ENCODE peak calls at places on chromosomes 16 and 17, in nine cellular contexts. One of them, this sample, is unnamed.

GRCh38 chr17:73586153-73586906 is 57.9 kb downstream of the SDK2 start:
- DNase-seq in esophagus squamous epithelium: no peak
- DNase-seq in B cell: no peak
- DNase-seq in astrocyte: no peak
- DNase-seq in IMR-90: no peak
- DNase-seq in tibial artery: no peak
- DNase-seq in AG04450: no peak
- DNase-seq in ovary: no peak
- DNase-seq in WERI-Rb-1: no peak
- DNase-seq in this sample: no peak

GRCh38 chr16:610513-611381 is 20.0 kb upstream of the WFIKKN1 start:
- DNase-seq in esophagus squamous epithelium: no peak
- DNase-seq in B cell: peak
- DNase-seq in astrocyte: no peak
- DNase-seq in IMR-90: no peak
- DNase-seq in tibial artery: no peak
- DNase-seq in AG04450: no peak
- DNase-seq in ovary: no peak
- DNase-seq in WERI-Rb-1: peak
- DNase-seq in this sample: no peak

GRCh38 chr17:79039171-79039570 is 15.2 kb downstream of the C1QTNF1 start:
- DNase-seq in esophagus squamous epithelium: no peak
- DNase-seq in B cell: no peak
- DNase-seq in astrocyte: no peak
- DNase-seq in IMR-90: no peak
- DNase-seq in tibial artery: no peak
- DNase-seq in AG04450: no peak
- DNase-seq in ovary: no peak
- DNase-seq in WERI-Rb-1: no peak
- DNase-seq in this sample: peak

GRCh38 chr17:81040791-81041337 is 5.9 kb downstream of the BAIAP2 start:
- DNase-seq in esophagus squamous epithelium: no peak
- DNase-seq in B cell: no peak
- DNase-seq in astrocyte: no peak
- DNase-seq in IMR-90: no peak
- DNase-seq in tibial artery: no peak
- DNase-seq in AG04450: no peak
- DNase-seq in ovary: no peak
- DNase-seq in WERI-Rb-1: peak
- DNase-seq in this sample: no peak

GRCh38 chr16:50771366-50771765 is 29.5 kb downstream of the CYLD start:
- DNase-seq in esophagus squamous epithelium: no peak
- DNase-seq in B cell: no peak
- DNase-seq in astrocyte: peak
- DNase-seq in IMR-90: peak
- DNase-seq in tibial artery: no peak
- DNase-seq in AG04450: peak
- DNase-seq in ovary: no peak
- DNase-seq in WERI-Rb-1: no peak
- DNase-seq in this sample: no peak

GRCh38 chr17:55411463-55411855 is 10.2 kb downstream of the MMD start:
- DNase-seq in esophagus squamous epithelium: no peak
- DNase-seq in B cell: no peak
- DNase-seq in astrocyte: no peak
- DNase-seq in IMR-90: no peak
- DNase-seq in tibial artery: no peak
- DNase-seq in AG04450: no peak
- DNase-seq in ovary: no peak
- DNase-seq in WERI-Rb-1: no peak
- DNase-seq in this sample: no peak

GRCh38 chr16:19093631-19094541 is 19.9 kb upstream of the ITPRIPL2 start:
- DNase-seq in esophagus squamous epithelium: no peak
- DNase-seq in B cell: no peak
- DNase-seq in astrocyte: no peak
- DNase-seq in IMR-90: no peak
- DNase-seq in tibial artery: no peak
- DNase-seq in AG04450: no peak
- DNase-seq in ovary: no peak
- DNase-seq in WERI-Rb-1: no peak
- DNase-seq in this sample: no peak

GRCh38 chr16:88713054-88713453 is 6.8 kb downstream of the CTU2 start:
- DNase-seq in esophagus squamous epithelium: no peak
- DNase-seq in B cell: no peak
- DNase-seq in astrocyte: no peak
- DNase-seq in IMR-90: no peak
- DNase-seq in tibial artery: no peak
- DNase-seq in AG04450: no peak
- DNase-seq in ovary: no peak
- DNase-seq in WERI-Rb-1: no peak
- DNase-seq in this sample: no peak

GRCh38 chr16:11560701-11561439 is 25.8 kb downstream of the LITAF start:
- DNase-seq in esophagus squamous epithelium: no peak
- DNase-seq in B cell: no peak
- DNase-seq in astrocyte: no peak
- DNase-seq in IMR-90: no peak
- DNase-seq in tibial artery: no peak
- DNase-seq in AG04450: no peak
- DNase-seq in ovary: peak
- DNase-seq in WERI-Rb-1: no peak
- DNase-seq in this sample: no peak

GRCh38 chr16:87056083-87056482 is 261.1 kb downstream of the C16orf95 start:
- DNase-seq in esophagus squamous epithelium: no peak
- DNase-seq in B cell: no peak
- DNase-seq in astrocyte: peak
- DNase-seq in IMR-90: peak
- DNase-seq in tibial artery: no peak
- DNase-seq in AG04450: no peak
- DNase-seq in ovary: no peak
- DNase-seq in WERI-Rb-1: no peak
- DNase-seq in this sample: no peak

GRCh38 chr16:9844361-9844760 is 337.9 kb downstream of the GRIN2A start:
- DNase-seq in esophagus squamous epithelium: no peak
- DNase-seq in B cell: no peak
- DNase-seq in astrocyte: peak
- DNase-seq in IMR-90: no peak
- DNase-seq in tibial artery: no peak
- DNase-seq in AG04450: no peak
- DNase-seq in ovary: no peak
- DNase-seq in WERI-Rb-1: no peak
- DNase-seq in this sample: no peak

GRCh38 chr16:86018487-86018886 is 119.5 kb downstream of the IRF8 start:
- DNase-seq in esophagus squamous epithelium: no peak
- DNase-seq in B cell: no peak
- DNase-seq in astrocyte: peak
- DNase-seq in IMR-90: peak
- DNase-seq in tibial artery: peak
- DNase-seq in AG04450: no peak
- DNase-seq in ovary: no peak
- DNase-seq in WERI-Rb-1: no peak
- DNase-seq in this sample: peak

GRCh38 chr17:48134912-48135480 is 27.4 kb downstream of the SNX11 start:
- DNase-seq in esophagus squamous epithelium: no peak
- DNase-seq in B cell: no peak
- DNase-seq in astrocyte: no peak
- DNase-seq in IMR-90: no peak
- DNase-seq in tibial artery: no peak
- DNase-seq in AG04450: no peak
- DNase-seq in ovary: no peak
- DNase-seq in WERI-Rb-1: peak
- DNase-seq in this sample: no peak

GRCh38 chr17:32588135-32588534 is 101.3 kb downstream of the CDK5R1 start:
- DNase-seq in esophagus squamous epithelium: no peak
- DNase-seq in B cell: no peak
- DNase-seq in astrocyte: no peak
- DNase-seq in IMR-90: no peak
- DNase-seq in tibial artery: no peak
- DNase-seq in AG04450: no peak
- DNase-seq in ovary: no peak
- DNase-seq in WERI-Rb-1: no peak
- DNase-seq in this sample: no peak

GRCh38 chr16:5506021-5506420 is 408.4 kb upstream of the EEF2KMT start:
- DNase-seq in esophagus squamous epithelium: no peak
- DNase-seq in B cell: no peak
- DNase-seq in astrocyte: no peak
- DNase-seq in IMR-90: no peak
- DNase-seq in tibial artery: no peak
- DNase-seq in AG04450: no peak
- DNase-seq in ovary: no peak
- DNase-seq in WERI-Rb-1: no peak
- DNase-seq in this sample: no peak

GRCh38 chr17:19897108-19897854 is 29.5 kb upstream of the ULK2 start:
- DNase-seq in esophagus squamous epithelium: no peak
- DNase-seq in B cell: no peak
- DNase-seq in astrocyte: no peak
- DNase-seq in IMR-90: no peak
- DNase-seq in tibial artery: no peak
- DNase-seq in AG04450: no peak
- DNase-seq in ovary: peak
- DNase-seq in WERI-Rb-1: no peak
- DNase-seq in this sample: no peak

GRCh38 chr17:74042241-74042640 is 161.2 kb upstream of the RPL38 start:
- DNase-seq in esophagus squamous epithelium: no peak
- DNase-seq in B cell: no peak
- DNase-seq in astrocyte: no peak
- DNase-seq in IMR-90: no peak
- DNase-seq in tibial artery: no peak
- DNase-seq in AG04450: no peak
- DNase-seq in ovary: no peak
- DNase-seq in WERI-Rb-1: no peak
- DNase-seq in this sample: no peak

GRCh38 chr16:19522369-19523159 is 666 bp upstream of the GDE1 start:
- DNase-seq in esophagus squamous epithelium: no peak
- DNase-seq in B cell: no peak
- DNase-seq in astrocyte: no peak
- DNase-seq in IMR-90: no peak
- DNase-seq in tibial artery: no peak
- DNase-seq in AG04450: no peak
- DNase-seq in ovary: no peak
- DNase-seq in WERI-Rb-1: no peak
- DNase-seq in this sample: no peak

GRCh38 chr16:48041861-48042435 is 113.8 kb downstream of the ABCC12 start:
- DNase-seq in esophagus squamous epithelium: no peak
- DNase-seq in B cell: no peak
- DNase-seq in astrocyte: no peak
- DNase-seq in IMR-90: no peak
- DNase-seq in tibial artery: no peak
- DNase-seq in AG04450: no peak
- DNase-seq in ovary: no peak
- DNase-seq in WERI-Rb-1: peak
- DNase-seq in this sample: no peak
- TF ChIP-seq CTCF in esophagus squamous epithelium: no peak
- TF ChIP-seq CTCF in B cell: no peak
- TF ChIP-seq CTCF in astrocyte: no peak
- TF ChIP-seq CTCF in IMR-90: no peak
- TF ChIP-seq CTCF in tibial artery: no peak
- TF ChIP-seq CTCF in AG04450: no peak
- TF ChIP-seq CTCF in ovary: no peak
- TF ChIP-seq CTCF in WERI-Rb-1: peak
- TF ChIP-seq CTCF in this sample: peak

GRCh38 chr16:67919618-67920210 is 11.9 kb downstream of the CTRL start:
- DNase-seq in esophagus squamous epithelium: no peak
- DNase-seq in B cell: no peak
- DNase-seq in astrocyte: no peak
- DNase-seq in IMR-90: no peak
- DNase-seq in tibial artery: no peak
- DNase-seq in AG04450: no peak
- DNase-seq in ovary: no peak
- DNase-seq in WERI-Rb-1: no peak
- DNase-seq in this sample: no peak
- TF ChIP-seq CTCF in esophagus squamous epithelium: peak
- TF ChIP-seq CTCF in B cell: no peak
- TF ChIP-seq CTCF in astrocyte: no peak
- TF ChIP-seq CTCF in IMR-90: peak
- TF ChIP-seq CTCF in tibial artery: no peak
- TF ChIP-seq CTCF in AG04450: no peak
- TF ChIP-seq CTCF in ovary: no peak
- TF ChIP-seq CTCF in WERI-Rb-1: peak
- TF ChIP-seq CTCF in this sample: peak

DNA sequence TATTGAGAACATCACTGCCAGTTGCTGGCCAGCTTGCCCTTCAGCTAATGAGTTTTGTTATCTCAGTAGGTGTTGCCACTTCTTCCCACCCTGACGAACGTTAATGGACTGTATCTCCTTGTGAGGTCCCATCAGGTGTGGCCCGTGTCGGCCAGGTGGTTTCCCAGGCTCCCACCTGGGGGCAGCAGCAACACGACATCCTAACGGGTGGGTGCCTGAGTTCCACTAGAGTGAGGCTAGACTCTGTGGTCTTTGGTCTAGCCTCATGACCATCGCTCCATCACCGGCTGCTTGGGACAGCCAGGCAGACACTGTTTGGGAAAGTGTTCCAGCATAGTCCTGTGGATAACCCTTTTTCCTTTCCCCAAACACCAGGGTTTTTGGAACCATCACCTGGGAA is 45.6 kb upstream of the LCMT1 start:
- DNase-seq in esophagus squamous epithelium: no peak
- DNase-seq in B cell: peak
- DNase-seq in astrocyte: no peak
- DNase-seq in IMR-90: no peak
- DNase-seq in tibial artery: no peak
- DNase-seq in AG04450: no peak
- DNase-seq in ovary: no peak
- DNase-seq in WERI-Rb-1: peak
- DNase-seq in this sample: no peak
- TF ChIP-seq CTCF in esophagus squamous epithelium: no peak
- TF ChIP-seq CTCF in B cell: no peak
- TF ChIP-seq CTCF in astrocyte: no peak
- TF ChIP-seq CTCF in IMR-90: no peak
- TF ChIP-seq CTCF in tibial artery: no peak
- TF ChIP-seq CTCF in AG04450: no peak
- TF ChIP-seq CTCF in ovary: no peak
- TF ChIP-seq CTCF in WERI-Rb-1: peak
- TF ChIP-seq CTCF in this sample: no peak

GRCh38 chr17:77959216-77959925 is 868 bp downstream of the TNRC6C start:
- DNase-seq in esophagus squamous epithelium: no peak
- DNase-seq in B cell: peak
- DNase-seq in astrocyte: no peak
- DNase-seq in IMR-90: peak
- DNase-seq in tibial artery: no peak
- DNase-seq in AG04450: no peak
- DNase-seq in ovary: no peak
- DNase-seq in WERI-Rb-1: peak
- DNase-seq in this sample: no peak

GRCh38 chr17:77957215-77957868 is 1.2 kb upstream of the TNRC6C start:
- DNase-seq in esophagus squamous epithelium: no peak
- DNase-seq in B cell: no peak
- DNase-seq in astrocyte: peak
- DNase-seq in IMR-90: peak
- DNase-seq in tibial artery: no peak
- DNase-seq in AG04450: no peak
- DNase-seq in ovary: no peak
- DNase-seq in WERI-Rb-1: no peak
- DNase-seq in this sample: no peak

GRCh38 chr17:77959926-77960521 is 1.5 kb downstream of the TNRC6C start:
- DNase-seq in esophagus squamous epithelium: no peak
- DNase-seq in B cell: peak
- DNase-seq in astrocyte: peak
- DNase-seq in IMR-90: peak
- DNase-seq in tibial artery: no peak
- DNase-seq in AG04450: no peak
- DNase-seq in ovary: no peak
- DNase-seq in WERI-Rb-1: no peak
- DNase-seq in this sample: no peak

GRCh38 chr17:77958716-77959215 is 263 bp downstream of the TNRC6C start:
- DNase-seq in esophagus squamous epithelium: no peak
- DNase-seq in B cell: no peak
- DNase-seq in astrocyte: no peak
- DNase-seq in IMR-90: no peak
- DNase-seq in tibial artery: no peak
- DNase-seq in AG04450: no peak
- DNase-seq in ovary: no peak
- DNase-seq in WERI-Rb-1: no peak
- DNase-seq in this sample: no peak

GRCh38 chr17:77957869-77958715 is at the start of gene TNRC6C:
- DNase-seq in esophagus squamous epithelium: peak
- DNase-seq in B cell: peak
- DNase-seq in astrocyte: peak
- DNase-seq in IMR-90: peak
- DNase-seq in tibial artery: peak
- DNase-seq in AG04450: peak
- DNase-seq in ovary: peak
- DNase-seq in WERI-Rb-1: peak
- DNase-seq in this sample: peak
- TF ChIP-seq CTCF in esophagus squamous epithelium: no peak
- TF ChIP-seq CTCF in B cell: no peak
- TF ChIP-seq CTCF in astrocyte: no peak
- TF ChIP-seq CTCF in IMR-90: peak
- TF ChIP-seq CTCF in tibial artery: peak
- TF ChIP-seq CTCF in AG04450: no peak
- TF ChIP-seq CTCF in ovary: no peak
- TF ChIP-seq CTCF in WERI-Rb-1: peak
- TF ChIP-seq CTCF in this sample: peak